ENCODE peak calls at places on chromosomes 7 and 10, in nine cellular contexts. One of them, this sample, is unnamed.

GRCh38 chr10:113844091-113844490 is 9.8 kb downstream of the DCLRE1A start:
- DNase-seq in GM20000: no peak
- DNase-seq in Kasumi-1: no peak
- DNase-seq in MV-4-11: no peak
- DNase-seq in iPS DF 19.7: no peak
- DNase-seq in COLO829: no peak
- DNase-seq in left cardiac atrium: no peak
- DNase-seq in WERI-Rb-1: no peak
- DNase-seq in A673: peak; percentile 80
- DNase-seq in this sample: no peak

GRCh38 chr10:76732306-76732705 is 905.3 kb downstream of the KCNMA1 start:
- DNase-seq in GM20000: no peak
- DNase-seq in Kasumi-1: no peak
- DNase-seq in MV-4-11: no peak
- DNase-seq in iPS DF 19.7: no peak
- DNase-seq in COLO829: no peak
- DNase-seq in left cardiac atrium: no peak
- DNase-seq in WERI-Rb-1: no peak
- DNase-seq in A673: no peak
- DNase-seq in this sample: no peak

GRCh38 chr7:67341153-67341768 is 344.6 kb downstream of the TYW1 start:
- DNase-seq in GM20000: no peak
- DNase-seq in Kasumi-1: no peak
- DNase-seq in MV-4-11: no peak
- DNase-seq in iPS DF 19.7: no peak
- DNase-seq in COLO829: no peak
- DNase-seq in left cardiac atrium: no peak
- DNase-seq in WERI-Rb-1: no peak
- DNase-seq in A673: no peak
- DNase-seq in this sample: no peak

GRCh38 chr7:90736968-90737939 is 141.1 kb downstream of the CDK14 start:
- DNase-seq in GM20000: peak; percentile 57
- DNase-seq in Kasumi-1: peak; percentile 10
- DNase-seq in MV-4-11: peak; percentile 73
- DNase-seq in iPS DF 19.7: no peak
- DNase-seq in COLO829: no peak
- DNase-seq in left cardiac atrium: no peak
- DNase-seq in WERI-Rb-1: no peak
- DNase-seq in A673: peak; percentile 54
- DNase-seq in this sample: no peak

GRCh38 chr10:62498271-62498670 is 124.1 kb downstream of the ZNF365 start:
- DNase-seq in GM20000: no peak
- DNase-seq in Kasumi-1: no peak
- DNase-seq in MV-4-11: no peak
- DNase-seq in iPS DF 19.7: no peak
- DNase-seq in COLO829: peak; percentile 67
- DNase-seq in left cardiac atrium: no peak
- DNase-seq in WERI-Rb-1: no peak
- DNase-seq in A673: no peak
- DNase-seq in this sample: no peak

GRCh38 chr10:97534746-97535367 is 36.1 kb downstream of the UBTD1 start:
- DNase-seq in GM20000: peak; percentile 78
- DNase-seq in Kasumi-1: peak; percentile 40
- DNase-seq in MV-4-11: peak; percentile 1
- DNase-seq in iPS DF 19.7: no peak
- DNase-seq in COLO829: no peak
- DNase-seq in left cardiac atrium: no peak
- DNase-seq in WERI-Rb-1: peak; percentile 57
- DNase-seq in A673: peak; percentile 54
- DNase-seq in this sample: peak; percentile 57

GRCh38 chr7:129169705-129170319 is 18.6 kb upstream of the SMO start:
- DNase-seq in GM20000: peak; percentile 73
- DNase-seq in Kasumi-1: peak; percentile 71
- DNase-seq in MV-4-11: peak; percentile 60
- DNase-seq in iPS DF 19.7: no peak
- DNase-seq in COLO829: no peak
- DNase-seq in left cardiac atrium: no peak
- DNase-seq in WERI-Rb-1: no peak
- DNase-seq in A673: no peak
- DNase-seq in this sample: no peak

GRCh38 chr10:58264780-58265179 is 2.9 kb downstream of the IPMK start:
- DNase-seq in GM20000: no peak
- DNase-seq in Kasumi-1: peak; percentile 44
- DNase-seq in MV-4-11: peak; percentile 35
- DNase-seq in iPS DF 19.7: no peak
- DNase-seq in COLO829: no peak
- DNase-seq in left cardiac atrium: no peak
- DNase-seq in WERI-Rb-1: no peak
- DNase-seq in A673: peak; percentile 67
- DNase-seq in this sample: peak; percentile 7

GRCh38 chr10:6493521-6494451 is 86.3 kb downstream of the PRKCQ start:
- DNase-seq in GM20000: no peak
- DNase-seq in Kasumi-1: no peak
- DNase-seq in MV-4-11: peak; percentile 47
- DNase-seq in iPS DF 19.7: no peak
- DNase-seq in COLO829: no peak
- DNase-seq in left cardiac atrium: no peak
- DNase-seq in WERI-Rb-1: no peak
- DNase-seq in A673: no peak
- DNase-seq in this sample: no peak

GRCh38 chr7:50660040-50660829 is 95.0 kb upstream of the DDC start:
- DNase-seq in GM20000: no peak
- DNase-seq in Kasumi-1: no peak
- DNase-seq in MV-4-11: peak; percentile 82
- DNase-seq in iPS DF 19.7: no peak
- DNase-seq in COLO829: no peak
- DNase-seq in left cardiac atrium: no peak
- DNase-seq in WERI-Rb-1: no peak
- DNase-seq in A673: no peak
- DNase-seq in this sample: no peak

GRCh38 chr10:12728569-12728968 is 272.9 kb downstream of the CCDC3 start:
- DNase-seq in GM20000: no peak
- DNase-seq in Kasumi-1: no peak
- DNase-seq in MV-4-11: no peak
- DNase-seq in iPS DF 19.7: no peak
- DNase-seq in COLO829: no peak
- DNase-seq in left cardiac atrium: peak; percentile 39
- DNase-seq in WERI-Rb-1: peak; percentile 14
- DNase-seq in A673: no peak
- DNase-seq in this sample: peak; percentile 35

GRCh38 chr7:139725077-139725476 is 52.7 kb downstream of the HIPK2 start:
- DNase-seq in GM20000: peak; percentile 39
- DNase-seq in Kasumi-1: no peak
- DNase-seq in MV-4-11: peak; percentile 58
- DNase-seq in iPS DF 19.7: no peak
- DNase-seq in COLO829: no peak
- DNase-seq in left cardiac atrium: no peak
- DNase-seq in WERI-Rb-1: no peak
- DNase-seq in A673: no peak
- DNase-seq in this sample: peak; percentile 59

GRCh38 chr7:32539917-32540544 is 44.7 kb downstream of the AVL9 start:
- DNase-seq in GM20000: no peak
- DNase-seq in Kasumi-1: no peak
- DNase-seq in MV-4-11: no peak
- DNase-seq in iPS DF 19.7: no peak
- DNase-seq in COLO829: no peak
- DNase-seq in left cardiac atrium: no peak
- DNase-seq in WERI-Rb-1: no peak
- DNase-seq in A673: no peak
- DNase-seq in this sample: peak; percentile 34

GRCh38 chr10:131006458-131007256 is 304.9 kb downstream of the TCERG1L start:
- DNase-seq in GM20000: no peak
- DNase-seq in Kasumi-1: no peak
- DNase-seq in MV-4-11: no peak
- DNase-seq in iPS DF 19.7: no peak
- DNase-seq in COLO829: no peak
- DNase-seq in left cardiac atrium: no peak
- DNase-seq in WERI-Rb-1: no peak
- DNase-seq in A673: no peak
- DNase-seq in this sample: no peak

GRCh38 chr7:80078159-80078731 is 56.4 kb upstream of the GNAI1 start:
- DNase-seq in GM20000: no peak
- DNase-seq in Kasumi-1: peak; percentile 27
- DNase-seq in MV-4-11: no peak
- DNase-seq in iPS DF 19.7: no peak
- DNase-seq in COLO829: peak; percentile 38
- DNase-seq in left cardiac atrium: no peak
- DNase-seq in WERI-Rb-1: no peak
- DNase-seq in A673: peak; percentile 86
- DNase-seq in this sample: no peak

GRCh38 chr7:134920026-134920758 is 66.1 kb upstream of the AGBL3 start:
- DNase-seq in GM20000: no peak
- DNase-seq in Kasumi-1: no peak
- DNase-seq in MV-4-11: no peak
- DNase-seq in iPS DF 19.7: no peak
- DNase-seq in COLO829: peak; percentile 78
- DNase-seq in left cardiac atrium: no peak
- DNase-seq in WERI-Rb-1: no peak
- DNase-seq in A673: peak; percentile 42
- DNase-seq in this sample: no peak

GRCh38 chr10:92527716-92528115 is 46.2 kb downstream of the IDE start:
- DNase-seq in GM20000: no peak
- DNase-seq in Kasumi-1: no peak
- DNase-seq in MV-4-11: no peak
- DNase-seq in iPS DF 19.7: no peak
- DNase-seq in COLO829: no peak
- DNase-seq in left cardiac atrium: no peak
- DNase-seq in WERI-Rb-1: no peak
- DNase-seq in A673: no peak
- DNase-seq in this sample: no peak

GRCh38 chr10:112821663-112822062 is 128.4 kb upstream of the TCF7L2 start:
- DNase-seq in GM20000: no peak
- DNase-seq in Kasumi-1: no peak
- DNase-seq in MV-4-11: peak; percentile 23
- DNase-seq in iPS DF 19.7: no peak
- DNase-seq in COLO829: no peak
- DNase-seq in left cardiac atrium: no peak
- DNase-seq in WERI-Rb-1: no peak
- DNase-seq in A673: no peak
- DNase-seq in this sample: no peak

GRCh38 chr7:12102527-12102926 is 108.6 kb upstream of the TMEM106B start:
- DNase-seq in GM20000: no peak
- DNase-seq in Kasumi-1: no peak
- DNase-seq in MV-4-11: no peak
- DNase-seq in iPS DF 19.7: no peak
- DNase-seq in COLO829: no peak
- DNase-seq in left cardiac atrium: no peak
- DNase-seq in WERI-Rb-1: no peak
- DNase-seq in A673: no peak
- DNase-seq in this sample: no peak

GRCh38 chr10:113819989-113820388 is 33.9 kb downstream of the DCLRE1A start:
- DNase-seq in GM20000: no peak
- DNase-seq in Kasumi-1: no peak
- DNase-seq in MV-4-11: no peak
- DNase-seq in iPS DF 19.7: no peak
- DNase-seq in COLO829: no peak
- DNase-seq in left cardiac atrium: no peak
- DNase-seq in WERI-Rb-1: no peak
- DNase-seq in A673: no peak
- DNase-seq in this sample: no peak

GRCh38 chr7:159031135-159031701 is 113.4 kb downstream of the VIPR2 start:
- DNase-seq in GM20000: no peak
- DNase-seq in Kasumi-1: no peak
- DNase-seq in MV-4-11: no peak
- DNase-seq in iPS DF 19.7: no peak
- DNase-seq in COLO829: no peak
- DNase-seq in left cardiac atrium: peak; percentile 72
- DNase-seq in WERI-Rb-1: peak; percentile 28
- DNase-seq in A673: no peak
- DNase-seq in this sample: no peak

GRCh38 chr10:51422311-51423120 is 276.9 kb downstream of the CSTF2T start:
- DNase-seq in GM20000: peak; percentile 27
- DNase-seq in Kasumi-1: peak; percentile 44
- DNase-seq in MV-4-11: no peak
- DNase-seq in iPS DF 19.7: no peak
- DNase-seq in COLO829: peak; percentile 45
- DNase-seq in left cardiac atrium: peak; percentile 61
- DNase-seq in WERI-Rb-1: peak; percentile 11
- DNase-seq in A673: peak; percentile 61
- DNase-seq in this sample: peak; percentile 49

This sample was measured in NCI-H82.